ENCODE peak calls at places on chromosomes 11 and 22, in eight cellular contexts. C is RWPE1, M is tibial nerve, Z is mesothelial cell of epicardium, L is fibroblast of pulmonary artery, P is right lobe of liver, O is GM13976, Q is nephron progenitor cell. B is an unnamed sample.

GRCh38 chr11:11389238-11389637 is 36.2 kb upstream of the CSNK2A3 start:
- DNase-seq in C (no peak), M (no peak), Z (no peak), L (peak; percentile 20), P (no peak), O (no peak), Q (no peak), B (no peak)

GRCh38 chr11:66467756-66468155 is 1.1 kb downstream of the PELI3 start:
- DNase-seq in C (no peak), M (no peak), Z (no peak), L (no peak), P (no peak), O (no peak), Q (peak; percentile 47), B (no peak)

GRCh38 chr11:14537134-14537599 is 17.0 kb upstream of the PSMA1 start:
- DNase-seq in C (peak; percentile 48), M (no peak), Z (no peak), L (peak; percentile 62), P (no peak), O (peak; percentile 69), Q (peak; percentile 19), B (no peak)

GRCh38 chr11:11958403-11958802 is 50.0 kb downstream of the DKK3 start:
- DNase-seq in C (no peak), M (no peak), Z (no peak), L (no peak), P (no peak), O (no peak), Q (no peak), B (no peak)

GRCh38 chr22:48982321-48982905 is 845.3 kb downstream of the BRD1 start:
- DNase-seq in C (no peak), M (no peak), Z (no peak), L (no peak), P (no peak), O (no peak), Q (no peak), B (no peak)

GRCh38 chr11:64585150-64585549 is 5.9 kb upstream of the SLC22A12 start:
- DNase-seq in C (no peak), M (no peak), Z (no peak), L (no peak), P (peak; percentile 10), O (no peak), Q (no peak), B (no peak)

GRCh38 chr11:12727556-12728070 is 53.4 kb downstream of the TEAD1 start:
- DNase-seq in C (no peak), M (no peak), Z (no peak), L (peak; percentile 72), P (no peak), O (no peak), Q (no peak), B (no peak)

GRCh38 chr22:24707477-24707816 is 67.1 kb downstream of the PIWIL3 start:
- DNase-seq in C (no peak), M (no peak), Z (no peak), L (no peak), P (no peak), O (no peak), Q (no peak), B (no peak)

GRCh38 chr11:79045811-79046304 is 395.0 kb downstream of the TENM4 start:
- DNase-seq in C (peak; percentile 62), M (no peak), Z (no peak), L (no peak), P (peak; percentile 63), O (peak; percentile 33), Q (no peak), B (no peak)

GRCh38 chr11:108669711-108670110 is 4.8 kb downstream of the DDX10 start:
- DNase-seq in C (no peak), M (no peak), Z (no peak), L (no peak), P (no peak), O (no peak), Q (no peak), B (no peak)

GRCh38 chr11:30586251-30587144 is at the start of gene MPPED2:
- DNase-seq in C (peak; percentile 13), M (no peak), Z (peak; percentile 70), L (no peak), P (peak; percentile 60), O (peak; percentile 77), Q (peak; percentile 37), B (peak; percentile 18)

GRCh38 chr11:78961938-78962701 is 387.5 kb upstream of the NARS2 start:
- DNase-seq in C (no peak), M (no peak), Z (peak; percentile 63), L (peak; percentile 28), P (no peak), O (no peak), Q (peak; percentile 82), B (no peak)

GRCh38 chr11:122095950-122096942 is 19.8 kb downstream of the BLID start:
- DNase-seq in C (no peak), M (no peak), Z (no peak), L (peak; percentile 75), P (no peak), O (no peak), Q (no peak), B (no peak)

GRCh38 chr11:45209480-45209879 is 63.0 kb downstream of the PRDM11 start:
- DNase-seq in C (no peak), M (no peak), Z (no peak), L (no peak), P (no peak), O (no peak), Q (no peak), B (no peak)

GRCh38 chr11:58938398-58938797 is 890 bp upstream of the GLYATL1 start:
- DNase-seq in C (no peak), M (no peak), Z (no peak), L (no peak), P (no peak), O (no peak), Q (no peak), B (no peak)

GRCh38 chr11:76919467-76919866 is 58.7 kb downstream of the ACER3 start:
- DNase-seq in C (no peak), M (no peak), Z (no peak), L (no peak), P (no peak), O (no peak), Q (no peak), B (no peak)
- TF ChIP-seq CTCF in C (no peak), M (no peak), Z (no peak), L (no peak), P (no peak), O (no peak), Q (no peak), B (no peak)

GRCh38 chr11:125680747-125681146 is at the start of gene ACRV1:
- DNase-seq in C (no peak), M (no peak), Z (no peak), L (no peak), P (no peak), O (no peak), Q (no peak), B (no peak)

GRCh38 chr11:125674210-125674609 is 6.4 kb downstream of the ACRV1 start:
- DNase-seq in C (no peak), M (no peak), Z (no peak), L (no peak), P (no peak), O (no peak), Q (no peak), B (no peak)

GRCh38 chr11:125675196-125675595 is 5.5 kb downstream of the ACRV1 start:
- DNase-seq in C (no peak), M (no peak), Z (no peak), L (no peak), P (no peak), O (no peak), Q (no peak), B (no peak)

GRCh38 chr11:125679837-125680236 is 810 bp downstream of the ACRV1 start:
- DNase-seq in C (no peak), M (no peak), Z (no peak), L (no peak), P (no peak), O (no peak), Q (no peak), B (no peak)

DNA sequence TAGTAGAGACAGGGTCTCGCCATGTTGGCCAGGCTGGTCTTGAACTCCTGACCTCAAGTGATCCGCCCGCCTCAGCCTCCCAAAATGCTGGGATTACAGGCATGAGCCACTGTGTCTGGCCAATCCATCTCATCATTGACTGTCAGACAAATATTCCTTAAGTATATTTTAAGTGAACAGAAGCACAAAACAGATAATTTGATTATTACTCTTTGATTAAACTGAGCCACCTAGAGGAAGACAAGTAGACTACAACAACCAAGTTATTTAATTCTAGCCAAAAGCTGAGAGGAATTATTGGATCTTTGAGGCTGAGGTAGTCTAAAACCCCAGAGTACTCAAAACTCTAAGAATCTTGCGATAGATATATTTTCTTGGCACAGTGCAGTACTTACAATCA is 1.2 kb downstream of the ACRV1 start:
- DNase-seq in C (no peak), M (no peak), Z (no peak), L (no peak), P (no peak), O (no peak), Q (no peak), B (no peak)
- TF ChIP-seq CTCF in C (no peak), M (no peak), Z (peak; percentile 16), L (peak; percentile 29), P (no peak), O (no peak), Q (peak; percentile 22), B (no peak)

GRCh38 chr22:37676691-37677627 is 1.5 kb downstream of the LGALS1 start:
- DNase-seq in C (peak; percentile 73), M (peak; percentile 74), Z (peak; percentile 79), L (peak; percentile 97), P (peak; percentile 83), O (peak; percentile 91), Q (peak; percentile 77), B (peak; percentile 91)

GRCh38 chr22:37674248-37674647 is 1.2 kb upstream of the LGALS1 start:
- DNase-seq in C (no peak), M (no peak), Z (no peak), L (no peak), P (no peak), O (no peak), Q (no peak), B (no peak)

GRCh38 chr22:37675930-37676571 is 615 bp downstream of the LGALS1 start:
- DNase-seq in C (no peak), M (no peak), Z (no peak), L (peak; percentile 33), P (peak; percentile 86), O (no peak), Q (no peak), B (no peak)

GRCh38 chr22:37672920-37673453 is 2.4 kb upstream of the LGALS1 start:
- DNase-seq in C (no peak), M (no peak), Z (no peak), L (no peak), P (no peak), O (no peak), Q (no peak), B (no peak)

GRCh38 chr22:37674951-37675929 is at the start of gene LGALS1:
- DNase-seq in C (peak; percentile 92), M (peak; percentile 97), Z (no peak), L (peak; percentile 97), P (peak; percentile 90), O (peak; percentile 90), Q (peak; percentile 54), B (peak; percentile 54)
- TF ChIP-seq CTCF in C (no peak), M (peak; percentile 15), Z (no peak), L (peak; percentile 12), P (peak; percentile 5), O (no peak), Q (no peak), B (no peak)

GRCh38 chr11:123653405-123653996 is 923 bp downstream of the SCN3B start:
- DNase-seq in C (no peak), M (no peak), Z (no peak), L (no peak), P (no peak), O (no peak), Q (no peak), B (no peak)
- TF ChIP-seq CTCF in C (no peak), M (no peak), Z (no peak), L (no peak), P (no peak), O (no peak), Q (no peak), B (no peak)